ENCODE peak calls at places on chromosomes 4 and X, in four cellular contexts. One of them, this sample, is unnamed.

GRCh38 chrX:39874202-39874816 is 223.4 kb downstream of the BCOR start:
- DNase-seq in GM23338: no peak
- DNase-seq in GM12878: peak; percentile 91
- DNase-seq in CD4-positive, CD25-positive, alpha-beta regulatory T cell: peak; percentile 82
- DNase-seq in this sample: no peak

GRCh38 chrX:88135735-88136134 is 611.3 kb upstream of the CPXCR1 start:
- DNase-seq in GM23338: peak; percentile 5
- DNase-seq in CD4-positive, CD25-positive, alpha-beta regulatory T cell: no peak
- DNase-seq in GM12878: no peak
- DNase-seq in this sample: peak; percentile 24

GRCh38 chrX:55057691-55058249 is 17.1 kb upstream of the PAGE2B start:
- DNase-seq in GM12878: no peak
- DNase-seq in GM23338: peak; percentile 44
- DNase-seq in CD4-positive, CD25-positive, alpha-beta regulatory T cell: peak; percentile 50
- DNase-seq in this sample: peak; percentile 59

GRCh38 chrX:66872771-66873170 is 233.9 kb upstream of the EDA2R start:
- DNase-seq in CD4-positive, CD25-positive, alpha-beta regulatory T cell: no peak
- DNase-seq in GM23338: no peak
- DNase-seq in GM12878: no peak
- DNase-seq in this sample: no peak

GRCh38 chr4:88159137-88159725 is 792 bp upstream of the ABCG2 start:
- DNase-seq in GM23338: peak; percentile 71
- DNase-seq in GM12878: no peak
- DNase-seq in CD4-positive, CD25-positive, alpha-beta regulatory T cell: no peak
- DNase-seq in this sample: no peak

GRCh38 chr4:169851750-169852149 is 94.0 kb upstream of the HPF1 start:
- DNase-seq in GM23338: no peak
- DNase-seq in GM12878: no peak
- DNase-seq in CD4-positive, CD25-positive, alpha-beta regulatory T cell: no peak
- DNase-seq in this sample: no peak

GRCh38 chr4:16206848-16207247 is 19.4 kb downstream of the TAPT1 start:
- DNase-seq in GM23338: no peak
- DNase-seq in CD4-positive, CD25-positive, alpha-beta regulatory T cell: no peak
- DNase-seq in GM12878: no peak
- DNase-seq in this sample: no peak

GRCh38 chrX:9414416-9414815 is 50.4 kb upstream of the TBL1X start:
- DNase-seq in GM12878: no peak
- DNase-seq in GM23338: no peak
- DNase-seq in CD4-positive, CD25-positive, alpha-beta regulatory T cell: no peak
- DNase-seq in this sample: no peak

GRCh38 chrX:145923376-145923775 is 105.7 kb downstream of the SLITRK2 start:
- DNase-seq in GM12878: no peak
- DNase-seq in GM23338: peak; percentile 23
- DNase-seq in CD4-positive, CD25-positive, alpha-beta regulatory T cell: no peak
- DNase-seq in this sample: no peak

GRCh38 chr4:186827542-186827887 is 103.9 kb upstream of the FAT1 start:
- DNase-seq in CD4-positive, CD25-positive, alpha-beta regulatory T cell: no peak
- DNase-seq in GM23338: no peak
- DNase-seq in GM12878: no peak
- DNase-seq in this sample: no peak

GRCh38 chrX:2965965-2966364 is 36.8 kb upstream of the ARSD start:
- DNase-seq in CD4-positive, CD25-positive, alpha-beta regulatory T cell: no peak
- DNase-seq in GM23338: no peak
- DNase-seq in GM12878: no peak
- DNase-seq in this sample: no peak

GRCh38 chr4:53656421-53656981 is 65.2 kb upstream of the LNX1 start:
- DNase-seq in CD4-positive, CD25-positive, alpha-beta regulatory T cell: no peak
- DNase-seq in GM12878: no peak
- DNase-seq in GM23338: no peak
- DNase-seq in this sample: peak; percentile 88

GRCh38 chrX:53288173-53288572 is 6.8 kb upstream of the IQSEC2 start:
- DNase-seq in GM12878: no peak
- DNase-seq in CD4-positive, CD25-positive, alpha-beta regulatory T cell: peak; percentile 38
- DNase-seq in GM23338: peak; percentile 71
- DNase-seq in this sample: peak; percentile 2

GRCh38 chrX:140090800-140091275 is 125.5 kb upstream of the CXorf66 start:
- DNase-seq in GM23338: no peak
- DNase-seq in CD4-positive, CD25-positive, alpha-beta regulatory T cell: no peak
- DNase-seq in GM12878: no peak
- DNase-seq in this sample: no peak
- H3K27me3 ChIP-seq in GM23338: peaks cover 5% of the 10 kb centered on the region
- H3K27me3 ChIP-seq in CD4-positive, CD25-positive, alpha-beta regulatory T cell: peaks cover 3% of the 10 kb centered on the region
- H3K27me3 ChIP-seq in GM12878: no peaks in the 10 kb centered on the region
- H3K27me3 ChIP-seq in this sample: peaks cover 18% of the 10 kb centered on the region

DNA sequence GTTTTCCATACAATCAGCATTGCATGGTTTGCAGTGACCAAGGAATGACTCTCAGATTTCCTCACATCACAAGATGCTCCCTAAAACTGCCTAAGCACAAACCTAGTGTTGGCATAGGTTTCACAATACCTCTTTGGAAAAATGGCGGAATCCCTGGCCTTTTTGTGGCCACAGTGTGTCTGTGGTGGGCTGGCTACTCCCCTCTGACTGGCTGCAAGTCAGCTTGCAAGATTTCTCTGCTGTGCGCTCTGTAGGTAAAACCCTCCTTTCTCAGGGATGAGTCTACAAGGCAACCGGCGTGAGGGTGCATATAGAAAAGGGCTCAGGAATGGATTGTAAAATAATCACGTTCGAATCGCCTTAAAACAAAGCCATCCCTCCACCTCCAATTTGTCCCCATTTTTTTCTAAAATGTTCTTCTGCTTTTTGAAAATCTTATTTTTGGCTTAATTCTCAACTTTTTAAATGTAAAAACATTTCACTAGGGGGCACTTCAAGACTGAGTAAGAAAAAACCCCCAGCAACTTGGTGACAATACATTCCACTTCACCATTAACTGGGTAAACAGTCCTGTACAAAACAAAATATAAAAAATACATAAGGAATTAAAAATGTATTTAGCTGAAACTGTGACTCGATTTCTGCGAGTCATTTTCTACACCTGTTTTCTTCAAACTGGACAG is 235.6 kb downstream of the STIM2 start:
- DNase-seq in GM23338: peak; percentile 37
- DNase-seq in GM12878: no peak
- DNase-seq in CD4-positive, CD25-positive, alpha-beta regulatory T cell: no peak
- DNase-seq in this sample: no peak
- H3K27me3 ChIP-seq in GM23338: no peaks in the 10 kb centered on the region
- H3K27me3 ChIP-seq in GM12878: no peaks in the 10 kb centered on the region
- H3K27me3 ChIP-seq in CD4-positive, CD25-positive, alpha-beta regulatory T cell: no peaks in the 10 kb centered on the region
- H3K27me3 ChIP-seq in this sample: peaks cover 18% of the 10 kb centered on the region

DNA sequence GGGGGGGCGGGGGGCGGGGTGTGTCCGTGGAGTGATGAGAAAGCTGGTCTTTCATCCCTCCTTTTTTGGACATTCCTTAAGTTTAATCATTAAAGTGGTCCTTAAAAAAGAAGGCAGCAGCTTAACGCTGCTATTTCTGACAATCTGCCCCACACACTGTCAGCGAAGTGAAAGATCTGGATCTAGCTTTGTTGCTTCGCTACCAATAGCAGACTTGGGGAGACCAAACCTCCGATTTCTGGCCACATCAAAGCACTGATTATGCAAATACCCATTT is 5.9 kb downstream of the NEUROG2 start:
- DNase-seq in GM23338: no peak
- DNase-seq in CD4-positive, CD25-positive, alpha-beta regulatory T cell: no peak
- DNase-seq in GM12878: no peak
- DNase-seq in this sample: no peak
- H3K27me3 ChIP-seq in GM23338: peaks cover 100% of the 10 kb centered on the region
- H3K27me3 ChIP-seq in CD4-positive, CD25-positive, alpha-beta regulatory T cell: peaks cover 52% of the 10 kb centered on the region
- H3K27me3 ChIP-seq in GM12878: peaks cover 15% of the 10 kb centered on the region
- H3K27me3 ChIP-seq in this sample: peaks cover 79% of the 10 kb centered on the region

GRCh38 chrX:150148749-150149672 is 210.7 kb upstream of the EOLA2 start:
- DNase-seq in CD4-positive, CD25-positive, alpha-beta regulatory T cell: no peak
- DNase-seq in GM23338: no peak
- DNase-seq in GM12878: no peak
- DNase-seq in this sample: no peak
- H3K27me3 ChIP-seq in CD4-positive, CD25-positive, alpha-beta regulatory T cell: no peaks in the 10 kb centered on the region
- H3K27me3 ChIP-seq in GM23338: no peaks in the 10 kb centered on the region
- H3K27me3 ChIP-seq in GM12878: no peaks in the 10 kb centered on the region
- H3K27me3 ChIP-seq in this sample: peaks cover 7% of the 10 kb centered on the region

GRCh38 chrX:105101378-105101777 is 119.1 kb downstream of the TEX13A start:
- DNase-seq in CD4-positive, CD25-positive, alpha-beta regulatory T cell: no peak
- DNase-seq in GM12878: no peak
- DNase-seq in GM23338: no peak
- DNase-seq in this sample: no peak

GRCh38 chrX:105098812-105099211 is 121.7 kb downstream of the TEX13A start:
- DNase-seq in GM12878: no peak
- DNase-seq in GM23338: no peak
- DNase-seq in CD4-positive, CD25-positive, alpha-beta regulatory T cell: no peak
- DNase-seq in this sample: no peak

GRCh38 chrX:105098201-105098600 is 122.3 kb downstream of the TEX13A start:
- DNase-seq in GM23338: no peak
- DNase-seq in CD4-positive, CD25-positive, alpha-beta regulatory T cell: no peak
- DNase-seq in GM12878: no peak
- DNase-seq in this sample: peak; percentile 56
- H3K27me3 ChIP-seq in GM23338: no peaks in the 10 kb centered on the region
- H3K27me3 ChIP-seq in CD4-positive, CD25-positive, alpha-beta regulatory T cell: no peaks in the 10 kb centered on the region
- H3K27me3 ChIP-seq in GM12878: no peaks in the 10 kb centered on the region
- H3K27me3 ChIP-seq in this sample: peaks cover 13% of the 10 kb centered on the region

GRCh38 chr4:3480528-3481112 is 17.5 kb downstream of the DOK7 start:
- DNase-seq in GM23338: peak; percentile 80
- DNase-seq in CD4-positive, CD25-positive, alpha-beta regulatory T cell: peak; percentile 58
- DNase-seq in GM12878: no peak
- DNase-seq in this sample: peak; percentile 81
- H3K27me3 ChIP-seq in GM23338: peaks cover 64% of the 10 kb centered on the region
- H3K27me3 ChIP-seq in CD4-positive, CD25-positive, alpha-beta regulatory T cell: no peaks in the 10 kb centered on the region
- H3K27me3 ChIP-seq in GM12878: peaks cover 6% of the 10 kb centered on the region
- H3K27me3 ChIP-seq in this sample: peaks cover 14% of the 10 kb centered on the region

DNA sequence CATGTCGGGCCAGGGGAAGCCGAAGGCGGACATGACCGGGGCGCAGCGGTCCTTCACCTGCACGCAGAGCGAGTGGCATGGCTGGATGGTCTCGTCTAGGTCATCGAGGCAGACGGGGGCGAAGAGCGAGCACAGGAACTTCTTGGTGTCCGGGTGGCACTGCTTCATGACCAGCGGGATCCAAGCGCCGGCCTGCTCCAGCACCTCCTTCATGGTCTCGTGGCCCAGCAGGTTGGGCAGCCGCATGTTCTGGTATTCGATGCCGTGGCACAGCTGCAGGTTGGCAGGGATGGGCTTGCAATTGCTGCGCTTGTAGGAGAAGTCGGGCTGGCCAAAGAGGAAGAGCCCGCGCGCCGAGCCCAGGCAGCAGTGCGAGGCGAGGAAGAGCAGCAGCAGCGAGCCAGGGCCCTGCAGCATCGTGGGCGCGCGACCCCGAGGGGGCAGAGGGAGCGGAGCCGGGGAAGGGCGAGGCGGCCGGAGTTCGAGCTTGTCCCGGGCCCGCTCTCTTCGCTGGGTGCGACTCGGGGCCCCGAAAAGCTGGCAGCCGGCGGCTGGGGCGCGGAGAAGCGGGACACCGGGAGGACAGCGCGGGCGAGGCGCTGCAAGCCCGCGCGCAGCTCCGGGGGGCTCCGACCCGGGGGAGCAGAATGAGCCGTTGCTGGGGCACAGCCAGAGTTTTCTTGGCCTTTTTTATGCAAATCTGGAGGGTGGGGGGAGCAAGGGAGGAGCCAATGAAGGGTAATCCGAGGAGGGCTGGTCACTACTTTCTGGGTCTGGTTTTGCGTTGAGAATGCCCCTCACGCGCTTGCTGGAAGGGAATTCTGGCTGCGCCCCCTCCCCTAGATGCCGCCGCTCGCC is at the start of gene SFRP2:
- DNase-seq in CD4-positive, CD25-positive, alpha-beta regulatory T cell: no peak
- DNase-seq in GM23338: peak; percentile 96
- DNase-seq in GM12878: no peak
- DNase-seq in this sample: peak; percentile 55
- H3K27me3 ChIP-seq in CD4-positive, CD25-positive, alpha-beta regulatory T cell: peaks cover 35% of the 10 kb centered on the region
- H3K27me3 ChIP-seq in GM23338: peaks cover 8% of the 10 kb centered on the region
- H3K27me3 ChIP-seq in GM12878: peaks cover 30% of the 10 kb centered on the region
- H3K27me3 ChIP-seq in this sample: peaks cover 30% of the 10 kb centered on the region

DNA sequence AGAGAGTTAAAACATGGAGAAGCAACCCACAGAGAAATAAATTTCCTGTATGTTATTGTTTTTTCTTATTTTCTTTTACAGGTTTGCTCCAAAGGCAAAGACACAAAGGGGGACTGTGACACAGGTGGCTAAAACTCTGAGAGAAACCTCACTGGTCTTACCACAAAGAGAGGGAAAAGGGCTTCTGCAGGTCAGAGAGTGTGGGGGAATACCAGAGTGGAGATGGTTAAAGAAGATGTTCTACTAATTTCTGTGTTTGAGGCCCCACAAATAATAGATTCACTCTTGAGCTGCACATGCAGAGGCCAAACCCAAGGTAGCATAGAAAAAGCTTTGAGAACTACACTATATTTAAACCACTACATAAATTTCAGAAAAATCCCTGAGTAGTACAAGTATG is 151.3 kb downstream of the GABRA3 start:
- DNase-seq in GM12878: no peak
- DNase-seq in GM23338: no peak
- DNase-seq in CD4-positive, CD25-positive, alpha-beta regulatory T cell: no peak
- DNase-seq in this sample: no peak
- H3K27me3 ChIP-seq in GM12878: no peaks in the 10 kb centered on the region
- H3K27me3 ChIP-seq in GM23338: no peaks in the 10 kb centered on the region
- H3K27me3 ChIP-seq in CD4-positive, CD25-positive, alpha-beta regulatory T cell: no peaks in the 10 kb centered on the region
- H3K27me3 ChIP-seq in this sample: no peaks in the 10 kb centered on the region

GRCh38 chr4:30721353-30722091 is 1.4 kb downstream of the PCDH7 start:
- DNase-seq in CD4-positive, CD25-positive, alpha-beta regulatory T cell: no peak
- DNase-seq in GM23338: peak; percentile 52
- DNase-seq in GM12878: no peak
- DNase-seq in this sample: peak; percentile 84

GRCh38 chr4:30722092-30722915 is 2.1 kb downstream of the PCDH7 start:
- DNase-seq in CD4-positive, CD25-positive, alpha-beta regulatory T cell: no peak
- DNase-seq in GM12878: no peak
- DNase-seq in GM23338: peak; percentile 73
- DNase-seq in this sample: peak; percentile 32

GRCh38 chr4:30719363-30720020 is 677 bp upstream of the PCDH7 start:
- DNase-seq in GM12878: no peak
- DNase-seq in CD4-positive, CD25-positive, alpha-beta regulatory T cell: no peak
- DNase-seq in GM23338: peak; percentile 83
- DNase-seq in this sample: peak; percentile 91

GRCh38 chr4:30720021-30720655 is at the start of gene PCDH7:
- DNase-seq in CD4-positive, CD25-positive, alpha-beta regulatory T cell: no peak
- DNase-seq in GM23338: peak; percentile 77
- DNase-seq in GM12878: no peak
- DNase-seq in this sample: peak; percentile 82

DNA sequence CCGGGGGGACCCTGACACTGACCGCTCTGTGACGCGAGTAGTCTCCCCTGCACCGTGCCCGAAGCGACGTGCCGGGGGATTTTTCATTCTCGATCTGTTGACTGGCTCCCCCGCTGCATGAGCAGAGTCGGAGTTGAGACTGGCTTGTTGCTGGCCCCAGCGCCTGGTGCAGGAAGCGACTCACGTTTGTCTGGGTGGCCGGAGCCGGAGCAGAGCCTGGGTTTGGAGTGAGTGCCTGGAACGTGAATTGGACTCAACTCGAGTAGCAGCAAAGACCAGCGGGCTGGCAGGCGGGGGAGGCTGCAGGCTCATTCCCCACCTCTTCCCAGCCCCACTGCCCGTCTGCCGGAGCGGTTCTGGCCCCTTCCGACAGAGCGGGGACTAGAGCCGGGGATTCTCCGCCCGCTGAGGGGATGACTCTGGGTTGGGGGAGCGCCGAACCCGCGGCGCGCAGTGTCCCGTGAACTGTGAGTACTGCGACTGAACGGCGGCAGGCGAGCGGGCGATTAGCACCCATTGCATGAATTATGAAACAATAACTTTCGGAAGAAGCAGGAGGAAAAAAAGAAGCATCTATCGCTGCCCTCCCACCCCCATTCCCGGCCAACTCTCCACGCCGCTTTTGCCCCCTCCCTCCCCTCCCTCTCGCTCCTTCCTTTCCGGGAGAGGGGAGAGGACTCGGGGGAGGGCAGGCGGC is 635 bp downstream of the PCDH7 start:
- DNase-seq in GM23338: peak; percentile 64
- DNase-seq in CD4-positive, CD25-positive, alpha-beta regulatory T cell: no peak
- DNase-seq in GM12878: no peak
- DNase-seq in this sample: peak; percentile 75
- H3K27me3 ChIP-seq in GM23338: peaks cover 56% of the 10 kb centered on the region
- H3K27me3 ChIP-seq in CD4-positive, CD25-positive, alpha-beta regulatory T cell: peaks cover 14% of the 10 kb centered on the region
- H3K27me3 ChIP-seq in GM12878: peaks cover 17% of the 10 kb centered on the region
- H3K27me3 ChIP-seq in this sample: peaks cover 9% of the 10 kb centered on the region

GRCh38 chrX:112520124-112520523 is 159.6 kb downstream of the LHFPL1 start:
- DNase-seq in CD4-positive, CD25-positive, alpha-beta regulatory T cell: no peak
- DNase-seq in GM23338: no peak
- DNase-seq in GM12878: no peak
- DNase-seq in this sample: no peak
- H3K27me3 ChIP-seq in CD4-positive, CD25-positive, alpha-beta regulatory T cell: no peaks in the 10 kb centered on the region
- H3K27me3 ChIP-seq in GM23338: no peaks in the 10 kb centered on the region
- H3K27me3 ChIP-seq in GM12878: no peaks in the 10 kb centered on the region
- H3K27me3 ChIP-seq in this sample: peaks cover 25% of the 10 kb centered on the region